ENCODE peak calls at places on chromosome 6, in nine cellular contexts. One of them, this sample, is unnamed.

GRCh38 chr6:16804515-16805161 is 43.4 kb upstream of the ATXN1 start:
- DNase-seq in lower lobe of right lung: no peak
- DNase-seq in fibroblast of lung: no peak
- DNase-seq in transverse colon: no peak
- DNase-seq in GM12865: no peak
- DNase-seq in fibroblast of the aortic adventitia: no peak
- DNase-seq in pancreas: no peak
- DNase-seq in choroid plexus epithelial cell: no peak
- DNase-seq in HFF-Myc: no peak
- DNase-seq in this sample: no peak

GRCh38 chr6:54846243-54846856 is at the start of gene FAM83B:
- DNase-seq in transverse colon: peak
- DNase-seq in HFF-Myc: no peak
- DNase-seq in lower lobe of right lung: peak
- DNase-seq in GM12865: no peak
- DNase-seq in fibroblast of lung: no peak
- DNase-seq in choroid plexus epithelial cell: no peak
- DNase-seq in fibroblast of the aortic adventitia: no peak
- DNase-seq in pancreas: peak
- DNase-seq in this sample: no peak

GRCh38 chr6:1678966-1679690 is 69.4 kb downstream of the FOXC1 start:
- DNase-seq in fibroblast of lung: no peak
- DNase-seq in HFF-Myc: no peak
- DNase-seq in fibroblast of the aortic adventitia: no peak
- DNase-seq in choroid plexus epithelial cell: no peak
- DNase-seq in lower lobe of right lung: no peak
- DNase-seq in transverse colon: no peak
- DNase-seq in pancreas: no peak
- DNase-seq in GM12865: no peak
- DNase-seq in this sample: no peak

GRCh38 chr6:124676033-124676432 is 286.2 kb upstream of the RNF217 start:
- DNase-seq in lower lobe of right lung: no peak
- DNase-seq in pancreas: no peak
- DNase-seq in choroid plexus epithelial cell: peak
- DNase-seq in GM12865: no peak
- DNase-seq in HFF-Myc: no peak
- DNase-seq in transverse colon: no peak
- DNase-seq in fibroblast of the aortic adventitia: no peak
- DNase-seq in fibroblast of lung: peak
- DNase-seq in this sample: no peak

GRCh38 chr6:30844118-30844535 is 40.2 kb upstream of the DDR1 start:
- DNase-seq in pancreas: no peak
- DNase-seq in HFF-Myc: no peak
- DNase-seq in lower lobe of right lung: no peak
- DNase-seq in choroid plexus epithelial cell: peak
- DNase-seq in fibroblast of the aortic adventitia: peak
- DNase-seq in GM12865: no peak
- DNase-seq in fibroblast of lung: no peak
- DNase-seq in transverse colon: no peak
- DNase-seq in this sample: no peak

GRCh38 chr6:96301781-96302180 is 219.8 kb upstream of the UFL1 start:
- DNase-seq in fibroblast of the aortic adventitia: no peak
- DNase-seq in choroid plexus epithelial cell: no peak
- DNase-seq in transverse colon: no peak
- DNase-seq in HFF-Myc: no peak
- DNase-seq in fibroblast of lung: no peak
- DNase-seq in GM12865: no peak
- DNase-seq in lower lobe of right lung: no peak
- DNase-seq in pancreas: peak
- DNase-seq in this sample: peak

GRCh38 chr6:19833947-19834346 is 3.2 kb upstream of the ID4 start:
- DNase-seq in choroid plexus epithelial cell: no peak
- DNase-seq in HFF-Myc: no peak
- DNase-seq in transverse colon: no peak
- DNase-seq in pancreas: no peak
- DNase-seq in fibroblast of the aortic adventitia: no peak
- DNase-seq in GM12865: no peak
- DNase-seq in lower lobe of right lung: no peak
- DNase-seq in fibroblast of lung: no peak
- DNase-seq in this sample: no peak

GRCh38 chr6:82015043-82015442 is 232.5 kb downstream of the IBTK start:
- DNase-seq in choroid plexus epithelial cell: no peak
- DNase-seq in HFF-Myc: no peak
- DNase-seq in transverse colon: no peak
- DNase-seq in lower lobe of right lung: no peak
- DNase-seq in fibroblast of the aortic adventitia: no peak
- DNase-seq in pancreas: no peak
- DNase-seq in fibroblast of lung: no peak
- DNase-seq in GM12865: no peak
- DNase-seq in this sample: no peak

GRCh38 chr6:2938632-2939083 is 32.7 kb downstream of the SERPINB6 start:
- DNase-seq in lower lobe of right lung: no peak
- DNase-seq in fibroblast of lung: no peak
- DNase-seq in transverse colon: peak
- DNase-seq in HFF-Myc: no peak
- DNase-seq in pancreas: peak
- DNase-seq in choroid plexus epithelial cell: no peak
- DNase-seq in fibroblast of the aortic adventitia: no peak
- DNase-seq in GM12865: no peak
- DNase-seq in this sample: no peak

GRCh38 chr6:115982453-115982852 is 78.2 kb downstream of the FRK start:
- DNase-seq in HFF-Myc: no peak
- DNase-seq in GM12865: no peak
- DNase-seq in choroid plexus epithelial cell: no peak
- DNase-seq in transverse colon: no peak
- DNase-seq in fibroblast of the aortic adventitia: no peak
- DNase-seq in fibroblast of lung: no peak
- DNase-seq in lower lobe of right lung: no peak
- DNase-seq in pancreas: no peak
- DNase-seq in this sample: peak

GRCh38 chr6:20802596-20802995 is 268.3 kb downstream of the CDKAL1 start:
- DNase-seq in transverse colon: no peak
- DNase-seq in HFF-Myc: no peak
- DNase-seq in choroid plexus epithelial cell: peak
- DNase-seq in fibroblast of lung: no peak
- DNase-seq in pancreas: no peak
- DNase-seq in GM12865: no peak
- DNase-seq in lower lobe of right lung: no peak
- DNase-seq in fibroblast of the aortic adventitia: no peak
- DNase-seq in this sample: no peak

GRCh38 chr6:3594196-3594595 is 137.3 kb upstream of the SLC22A23 start:
- DNase-seq in fibroblast of lung: no peak
- DNase-seq in pancreas: no peak
- DNase-seq in transverse colon: no peak
- DNase-seq in HFF-Myc: no peak
- DNase-seq in fibroblast of the aortic adventitia: no peak
- DNase-seq in choroid plexus epithelial cell: no peak
- DNase-seq in lower lobe of right lung: no peak
- DNase-seq in GM12865: no peak
- DNase-seq in this sample: no peak

GRCh38 chr6:118894425-118895240 is 681 bp downstream of the ASF1A start:
- DNase-seq in GM12865: peak
- DNase-seq in lower lobe of right lung: peak
- DNase-seq in fibroblast of lung: peak
- DNase-seq in fibroblast of the aortic adventitia: peak
- DNase-seq in pancreas: peak
- DNase-seq in HFF-Myc: no peak
- DNase-seq in transverse colon: peak
- DNase-seq in choroid plexus epithelial cell: peak
- DNase-seq in this sample: no peak

GRCh38 chr6:165096209-165096608 is 213.2 kb downstream of the C6orf118 start:
- DNase-seq in fibroblast of lung: no peak
- DNase-seq in GM12865: no peak
- DNase-seq in choroid plexus epithelial cell: no peak
- DNase-seq in fibroblast of the aortic adventitia: no peak
- DNase-seq in transverse colon: no peak
- DNase-seq in lower lobe of right lung: no peak
- DNase-seq in HFF-Myc: no peak
- DNase-seq in pancreas: no peak
- DNase-seq in this sample: no peak

GRCh38 chr6:93327857-93328256 is 91.5 kb downstream of the EPHA7 start:
- DNase-seq in GM12865: no peak
- DNase-seq in fibroblast of the aortic adventitia: no peak
- DNase-seq in lower lobe of right lung: no peak
- DNase-seq in transverse colon: no peak
- DNase-seq in choroid plexus epithelial cell: no peak
- DNase-seq in pancreas: no peak
- DNase-seq in fibroblast of lung: no peak
- DNase-seq in HFF-Myc: no peak
- DNase-seq in this sample: no peak

GRCh38 chr6:79028641-79029314 is 49.3 kb downstream of the PHIP start:
- DNase-seq in fibroblast of lung: no peak
- DNase-seq in pancreas: no peak
- DNase-seq in transverse colon: no peak
- DNase-seq in fibroblast of the aortic adventitia: no peak
- DNase-seq in choroid plexus epithelial cell: peak
- DNase-seq in HFF-Myc: no peak
- DNase-seq in GM12865: no peak
- DNase-seq in lower lobe of right lung: no peak
- DNase-seq in this sample: no peak

GRCh38 chr6:70375166-70375565 is 38.1 kb upstream of the FAM135A start:
- DNase-seq in HFF-Myc: no peak
- DNase-seq in transverse colon: no peak
- DNase-seq in fibroblast of the aortic adventitia: peak
- DNase-seq in GM12865: no peak
- DNase-seq in choroid plexus epithelial cell: peak
- DNase-seq in fibroblast of lung: peak
- DNase-seq in lower lobe of right lung: no peak
- DNase-seq in pancreas: no peak
- DNase-seq in this sample: no peak

GRCh38 chr6:157615411-157615763 is 207.7 kb upstream of the SNX9 start:
- DNase-seq in transverse colon: peak
- DNase-seq in pancreas: no peak
- DNase-seq in choroid plexus epithelial cell: no peak
- DNase-seq in fibroblast of the aortic adventitia: no peak
- DNase-seq in GM12865: no peak
- DNase-seq in HFF-Myc: no peak
- DNase-seq in fibroblast of lung: peak
- DNase-seq in lower lobe of right lung: no peak
- DNase-seq in this sample: no peak

GRCh38 chr6:40897390-40898003 is 141.5 kb downstream of the UNC5CL start:
- DNase-seq in transverse colon: no peak
- DNase-seq in lower lobe of right lung: no peak
- DNase-seq in fibroblast of lung: no peak
- DNase-seq in fibroblast of the aortic adventitia: no peak
- DNase-seq in GM12865: no peak
- DNase-seq in pancreas: no peak
- DNase-seq in choroid plexus epithelial cell: no peak
- DNase-seq in HFF-Myc: no peak
- DNase-seq in this sample: no peak

GRCh38 chr6:44221291-44221960 is 2.0 kb upstream of the SLC29A1 start:
- DNase-seq in lower lobe of right lung: peak
- DNase-seq in GM12865: peak
- DNase-seq in pancreas: peak
- DNase-seq in HFF-Myc: peak
- DNase-seq in transverse colon: peak
- DNase-seq in fibroblast of lung: peak
- DNase-seq in choroid plexus epithelial cell: peak
- DNase-seq in fibroblast of the aortic adventitia: peak
- DNase-seq in this sample: no peak
- H3K4me3 ChIP-seq in lower lobe of right lung: peak
- H3K4me3 ChIP-seq in GM12865: no peak
- H3K4me3 ChIP-seq in pancreas: peak
- H3K4me3 ChIP-seq in HFF-Myc: no peak
- H3K4me3 ChIP-seq in transverse colon: peak
- H3K4me3 ChIP-seq in fibroblast of lung: no peak
- H3K4me3 ChIP-seq in choroid plexus epithelial cell: no peak
- H3K4me3 ChIP-seq in fibroblast of the aortic adventitia: no peak
- H3K4me3 ChIP-seq in this sample: peak

GRCh38 chr6:56685102-56685733 is 42.5 kb upstream of the DST start:
- DNase-seq in choroid plexus epithelial cell: no peak
- DNase-seq in HFF-Myc: no peak
- DNase-seq in lower lobe of right lung: no peak
- DNase-seq in GM12865: no peak
- DNase-seq in fibroblast of lung: no peak
- DNase-seq in pancreas: no peak
- DNase-seq in transverse colon: no peak
- DNase-seq in fibroblast of the aortic adventitia: no peak
- DNase-seq in this sample: no peak
- TF ChIP-seq CTCF in choroid plexus epithelial cell: no peak
- TF ChIP-seq CTCF in HFF-Myc: no peak
- TF ChIP-seq CTCF in lower lobe of right lung: no peak
- TF ChIP-seq CTCF in GM12865: no peak
- TF ChIP-seq CTCF in fibroblast of lung: no peak
- TF ChIP-seq CTCF in pancreas: no peak
- TF ChIP-seq CTCF in transverse colon: no peak
- TF ChIP-seq CTCF in fibroblast of the aortic adventitia: no peak
- TF ChIP-seq CTCF in this sample: no peak

GRCh38 chr6:85127696-85128225 is 322.1 kb upstream of the NT5E start:
- DNase-seq in choroid plexus epithelial cell: no peak
- DNase-seq in pancreas: no peak
- DNase-seq in fibroblast of lung: no peak
- DNase-seq in GM12865: no peak
- DNase-seq in transverse colon: no peak
- DNase-seq in fibroblast of the aortic adventitia: no peak
- DNase-seq in lower lobe of right lung: no peak
- DNase-seq in HFF-Myc: no peak
- DNase-seq in this sample: no peak

GRCh38 chr6:85126448-85127178 is 323.3 kb upstream of the NT5E start:
- DNase-seq in choroid plexus epithelial cell: peak
- DNase-seq in pancreas: no peak
- DNase-seq in fibroblast of the aortic adventitia: peak
- DNase-seq in lower lobe of right lung: peak
- DNase-seq in fibroblast of lung: peak
- DNase-seq in HFF-Myc: peak
- DNase-seq in transverse colon: peak
- DNase-seq in GM12865: peak
- DNase-seq in this sample: no peak

GRCh38 chr6:85124472-85125428 is 325.1 kb upstream of the NT5E start:
- DNase-seq in lower lobe of right lung: no peak
- DNase-seq in fibroblast of the aortic adventitia: peak
- DNase-seq in choroid plexus epithelial cell: peak
- DNase-seq in GM12865: no peak
- DNase-seq in transverse colon: no peak
- DNase-seq in fibroblast of lung: peak
- DNase-seq in HFF-Myc: no peak
- DNase-seq in pancreas: no peak
- DNase-seq in this sample: no peak

GRCh38 chr6:85129881-85130280 is 320.0 kb upstream of the NT5E start:
- DNase-seq in fibroblast of lung: no peak
- DNase-seq in lower lobe of right lung: no peak
- DNase-seq in GM12865: no peak
- DNase-seq in choroid plexus epithelial cell: peak
- DNase-seq in transverse colon: no peak
- DNase-seq in HFF-Myc: no peak
- DNase-seq in pancreas: no peak
- DNase-seq in fibroblast of the aortic adventitia: no peak
- DNase-seq in this sample: peak

GRCh38 chr6:85127179-85127498 is 322.7 kb upstream of the NT5E start:
- DNase-seq in choroid plexus epithelial cell: no peak
- DNase-seq in fibroblast of the aortic adventitia: no peak
- DNase-seq in lower lobe of right lung: no peak
- DNase-seq in fibroblast of lung: no peak
- DNase-seq in HFF-Myc: no peak
- DNase-seq in pancreas: no peak
- DNase-seq in transverse colon: no peak
- DNase-seq in GM12865: no peak
- DNase-seq in this sample: no peak
- H3K4me3 ChIP-seq in choroid plexus epithelial cell: no peak
- H3K4me3 ChIP-seq in fibroblast of the aortic adventitia: no peak
- H3K4me3 ChIP-seq in lower lobe of right lung: no peak
- H3K4me3 ChIP-seq in fibroblast of lung: no peak
- H3K4me3 ChIP-seq in HFF-Myc: no peak
- H3K4me3 ChIP-seq in pancreas: no peak
- H3K4me3 ChIP-seq in transverse colon: no peak
- H3K4me3 ChIP-seq in GM12865: no peak
- H3K4me3 ChIP-seq in this sample: no peak

GRCh38 chr6:35318200-35318844 is 20.7 kb downstream of the DEF6 start:
- DNase-seq in GM12865: no peak
- DNase-seq in pancreas: peak
- DNase-seq in HFF-Myc: no peak
- DNase-seq in transverse colon: peak
- DNase-seq in choroid plexus epithelial cell: peak
- DNase-seq in fibroblast of the aortic adventitia: peak
- DNase-seq in lower lobe of right lung: peak
- DNase-seq in fibroblast of lung: peak
- DNase-seq in this sample: no peak
- TF ChIP-seq CTCF in GM12865: no peak
- TF ChIP-seq CTCF in pancreas: no peak
- TF ChIP-seq CTCF in HFF-Myc: no peak
- TF ChIP-seq CTCF in transverse colon: no peak
- TF ChIP-seq CTCF in choroid plexus epithelial cell: peak
- TF ChIP-seq CTCF in fibroblast of the aortic adventitia: peak
- TF ChIP-seq CTCF in lower lobe of right lung: no peak
- TF ChIP-seq CTCF in fibroblast of lung: peak
- TF ChIP-seq CTCF in this sample: no peak

This sample was measured in epithelial cell of proximal tubule.